ENCODE peak calls at places on chromosome 3, in eight cellular contexts. A is GM23248; Y is endothelial cell of umbilical vein; S is SJSA1; R is heart right ventricle; E is breast epithelium; B is Karpas-422; T is effector memory CD4-positive, alpha-beta T cell. F is an unnamed sample.

GRCh38 chr3:123312331-123313265 is 110.9 kb downstream of the SEC22A start:
- DNase-seq in T (no peak), R (no peak), E (no peak), A (no peak), Y (no peak), S (no peak), B (no peak), F (no peak)

GRCh38 chr3:20401253-20401652 is 215.2 kb upstream of the SGO1 start:
- DNase-seq in A (peak; percentile 50), Y (no peak), T (no peak), B (no peak), R (no peak), E (no peak), S (no peak), F (no peak)

GRCh38 chr3:24986635-24987034 is 441.4 kb upstream of the RARB start:
- DNase-seq in E (no peak), B (no peak), R (no peak), A (no peak), Y (no peak), S (no peak), T (no peak), F (no peak)

GRCh38 chr3:28334552-28334951 is 14.0 kb upstream of the ZCWPW2 start:
- DNase-seq in Y (no peak), S (no peak), T (no peak), B (no peak), E (no peak), A (peak; percentile 17), R (no peak), F (no peak)

GRCh38 chr3:23611737-23612295 is 193.9 kb upstream of the UBE2E1 start:
- DNase-seq in A (peak; percentile 23), Y (peak; percentile 63), E (no peak), T (no peak), R (peak; percentile 87), B (peak; percentile 16), S (no peak), F (peak; percentile 53)

GRCh38 chr3:182618085-182618732 is 175.1 kb upstream of the ATP11B start:
- DNase-seq in A (peak; percentile 12), T (no peak), S (no peak), B (peak; percentile 83), R (no peak), E (no peak), Y (peak; percentile 18), F (no peak)

GRCh38 chr3:120567370-120568197 is 28.6 kb upstream of the NDUFB4 start:
- DNase-seq in Y (peak; percentile 70), B (peak; percentile 57), E (no peak), S (no peak), R (no peak), T (no peak), A (peak; percentile 68), F (no peak)

GRCh38 chr3:108513961-108514360 is 3.6 kb upstream of the MYH15 start:
- DNase-seq in R (no peak), T (no peak), A (peak; percentile 42), E (no peak), B (no peak), S (no peak), Y (no peak), F (no peak)

GRCh38 chr3:134049676-134050075 is 20.0 kb upstream of the SLCO2A1 start:
- DNase-seq in B (no peak), E (no peak), A (no peak), R (no peak), S (no peak), T (no peak), Y (no peak), F (no peak)

GRCh38 chr3:42128526-42128925 is 37.4 kb downstream of the TRAK1 start:
- DNase-seq in R (no peak), B (peak; percentile 84), A (no peak), S (no peak), Y (no peak), T (no peak), E (no peak), F (no peak)

GRCh38 chr3:42130329-42131070 is 39.3 kb downstream of the TRAK1 start:
- DNase-seq in S (no peak), T (no peak), E (no peak), B (no peak), A (no peak), R (no peak), Y (no peak), F (peak; percentile 61)

GRCh38 chr3:42130007-42130328 is 38.8 kb downstream of the TRAK1 start:
- DNase-seq in B (no peak), E (no peak), R (no peak), A (no peak), S (no peak), T (no peak), Y (no peak), F (no peak)

GRCh38 chr3:42127226-42127625 is 36.1 kb downstream of the TRAK1 start:
- DNase-seq in B (peak; percentile 85), R (no peak), Y (no peak), T (no peak), E (no peak), S (no peak), A (no peak), F (no peak)

GRCh38 chr3:42129014-42129953 is 38.1 kb downstream of the TRAK1 start:
- DNase-seq in A (peak; percentile 34), Y (no peak), B (peak; percentile 73), E (no peak), R (no peak), T (no peak), S (no peak), F (peak; percentile 47)
- H3K4me3 ChIP-seq in A (no peak overlapping the region), Y (no peak overlapping the region), B (peak overlapping the region; percentile 61), E (no peak overlapping the region), R (no peak overlapping the region), T (no peak overlapping the region), S (no peak overlapping the region), F (no peak overlapping the region)

DNA sequence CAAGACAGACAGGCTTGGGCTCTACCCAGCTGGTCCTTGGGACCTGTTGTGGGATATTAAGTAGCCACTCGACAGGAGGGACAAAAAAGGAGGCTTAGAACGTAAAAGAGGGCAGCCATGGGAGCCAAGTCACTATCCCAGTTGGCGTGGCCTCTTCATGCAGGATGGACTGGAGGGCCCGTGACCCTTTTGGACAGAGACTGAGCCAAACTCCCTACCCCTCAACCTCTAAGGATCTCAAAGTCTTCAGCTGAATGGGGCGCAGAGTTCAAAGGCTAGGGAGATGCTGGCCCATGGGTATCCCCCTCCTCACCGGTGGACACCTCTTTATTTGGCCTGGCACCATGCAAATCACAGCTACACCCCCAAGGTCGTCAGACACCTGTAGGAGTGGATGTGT is 57.8 kb upstream of the SEC13 start:
- DNase-seq in A (no peak), B (no peak), S (no peak), E (no peak), T (no peak), Y (no peak), R (no peak), F (no peak)
- H3K27me3 ChIP-seq in A (peaks cover 11% of the 10 kb centered on the region), B (no peaks in the 10 kb centered on the region), S (no peaks in the 10 kb centered on the region), E (no peaks in the 10 kb centered on the region), T (no peaks in the 10 kb centered on the region), Y (no peaks in the 10 kb centered on the region), R (no peaks in the 10 kb centered on the region), F (no peaks in the 10 kb centered on the region)

DNA sequence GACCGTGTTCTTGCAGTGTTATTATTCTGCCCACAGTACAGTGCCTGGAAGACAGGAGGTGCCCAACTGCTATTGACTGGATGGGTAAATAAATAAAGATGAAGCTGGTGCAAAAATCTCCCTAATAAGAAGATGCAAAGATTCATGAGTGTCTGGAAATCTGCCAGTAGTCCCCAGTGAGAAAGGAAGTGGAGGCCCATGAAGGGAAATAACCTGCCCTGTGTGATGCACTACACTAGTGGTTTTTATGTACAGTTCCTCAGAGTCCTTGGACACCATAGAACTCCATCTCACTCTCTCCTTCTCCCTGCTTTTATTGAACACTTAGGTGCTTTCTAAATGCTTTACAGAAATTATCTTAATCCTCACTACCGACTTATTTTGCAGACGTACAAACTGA is 8.3 kb upstream of the SUCLG2 start:
- DNase-seq in S (no peak), Y (no peak), T (no peak), R (no peak), E (no peak), A (no peak), B (no peak), F (no peak)
- H3K4me3 ChIP-seq in S (no peak overlapping the region), Y (no peak overlapping the region), T (no peak overlapping the region), R (no peak overlapping the region), E (no peak overlapping the region), A (no peak overlapping the region), B (no peak overlapping the region), F (no peak overlapping the region)

GRCh38 chr3:50204052-50204803 is 843 bp upstream of the SLC38A3 start:
- DNase-seq in B (no peak), E (no peak), T (no peak), Y (no peak), S (no peak), A (no peak), R (no peak), F (no peak)
- H3K27me3 ChIP-seq in B (no peaks in the 10 kb centered on the region), E (no peaks in the 10 kb centered on the region), T (peaks cover 39% of the 10 kb centered on the region), Y (peaks cover 18% of the 10 kb centered on the region), S (peaks cover 25% of the 10 kb centered on the region), A (peaks cover 22% of the 10 kb centered on the region), R (peaks cover 7% of the 10 kb centered on the region), F (peaks cover 72% of the 10 kb centered on the region)

GRCh38 chr3:46538803-46539442 is 27.2 kb downstream of the LRRC2 start:
- DNase-seq in B (peak; percentile 96), S (peak; percentile 49), R (peak; percentile 43), T (peak; percentile 75), A (peak; percentile 94), Y (peak; percentile 11), E (no peak), F (peak; percentile 63)
- H3K4me3 ChIP-seq in B (peak overlapping the region; percentile 57), S (no peak overlapping the region), R (no peak overlapping the region), T (peak overlapping the region; percentile 13), A (peak overlapping the region; percentile 29), Y (no peak overlapping the region), E (no peak overlapping the region), F (no peak overlapping the region)

DNA sequence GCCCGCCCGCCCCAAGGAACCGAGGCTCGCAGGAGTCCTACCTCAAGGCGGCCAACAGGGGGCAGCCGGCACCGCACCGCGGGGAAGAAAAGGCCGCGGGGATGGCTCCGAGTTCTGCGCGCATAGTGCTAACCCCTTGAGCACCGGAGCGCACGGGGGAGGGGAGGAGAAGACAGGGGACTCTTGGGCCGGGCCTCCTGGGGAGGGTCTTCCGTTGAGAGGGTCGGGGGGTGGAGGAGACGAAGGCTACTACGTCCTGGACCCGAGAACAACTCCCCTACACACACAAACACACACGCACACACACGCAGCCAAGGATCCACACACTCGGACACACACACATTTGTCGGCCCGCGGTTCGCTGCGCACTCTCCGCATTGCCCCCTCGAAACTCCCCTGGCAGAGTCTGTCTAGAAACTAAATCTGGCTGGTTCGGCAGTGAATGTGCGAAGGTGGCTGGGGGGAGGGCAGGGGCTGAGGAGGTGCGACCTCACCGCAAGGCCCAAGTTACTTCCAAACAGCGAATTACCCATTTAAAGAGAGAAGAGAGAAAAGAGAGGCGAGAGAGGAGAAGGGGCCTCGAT is 1.8 kb downstream of the WNT5A start:
- DNase-seq in E (peak; percentile 86), R (peak; percentile 77), S (peak; percentile 79), Y (peak; percentile 53), A (peak; percentile 82), B (peak; percentile 95), T (no peak), F (peak; percentile 77)
- H3K27me3 ChIP-seq in E (no peaks in the 10 kb centered on the region), R (peaks cover 16% of the 10 kb centered on the region), S (no peaks in the 10 kb centered on the region), Y (peaks cover 77% of the 10 kb centered on the region), A (no peaks in the 10 kb centered on the region), B (no peaks in the 10 kb centered on the region), T (peaks cover 11% of the 10 kb centered on the region), F (no peaks in the 10 kb centered on the region)

F was measured in stomach.